ENCODE peak calls at places on chromosomes 16 and 17, in six cellular contexts. S is lower lobe of right lung, F is nephron progenitor cell, W is tibial nerve, M is IMR-90, X is sigmoid colon. T is an unnamed sample.

GRCh38 chr16:58937661-58938060 is 203.5 kb upstream of the GOT2 start:
- DNase-seq in S (no peak), F (no peak), W (no peak), M (no peak), X (no peak), T (no peak)

GRCh38 chr16:11449716-11450115 is 104.5 kb downstream of the RMI2 start:
- DNase-seq in S (no peak), F (no peak), W (no peak), M (no peak), X (no peak), T (no peak)

GRCh38 chr16:78271981-78272380 is 172.5 kb downstream of the WWOX start:
- DNase-seq in S (no peak), F (no peak), W (no peak), M (no peak), X (no peak), T (no peak)

GRCh38 chr17:81868674-81869220 is 2.4 kb downstream of the ARHGDIA start:
- DNase-seq in S (no peak), F (no peak), W (no peak), M (peak; percentile 88), X (peak; percentile 84), T (peak; percentile 76)

GRCh38 chr17:76868669-76869208 is 535 bp downstream of the MGAT5B start:
- DNase-seq in S (no peak), F (no peak), W (no peak), M (no peak), X (no peak), T (no peak)

GRCh38 chr16:30971298-30971697 is 13.7 kb upstream of the HSD3B7 start:
- DNase-seq in S (no peak), F (no peak), W (no peak), M (no peak), X (no peak), T (no peak)

GRCh38 chr17:55237826-55238196 is 26.9 kb upstream of the HLF start:
- DNase-seq in S (no peak), F (no peak), W (no peak), M (no peak), X (no peak), T (no peak)

GRCh38 chr16:21950782-21951521 is 2.2 kb upstream of the UQCRC2 start:
- DNase-seq in S (no peak), F (no peak), W (peak; percentile 8), M (peak; percentile 37), X (no peak), T (no peak)

GRCh38 chr17:58575511-58575910 is 61.1 kb upstream of the MTMR4 start:
- DNase-seq in S (no peak), F (no peak), W (no peak), M (peak; percentile 64), X (no peak), T (no peak)

GRCh38 chr16:28218109-28218508 is 6.3 kb upstream of the XPO6 start:
- DNase-seq in S (no peak), F (no peak), W (no peak), M (peak; percentile 52), X (no peak), T (no peak)
- TF ChIP-seq CTCF in S (peak; percentile 46), F (no peak), W (no peak), M (peak; percentile 57), X (no peak), T (peak; percentile 33)

GRCh38 chr17:14116263-14117024 is 47.1 kb downstream of the COX10 start:
- DNase-seq in S (no peak), F (no peak), W (no peak), M (no peak), X (no peak), T (no peak)
- TF ChIP-seq CTCF in S (no peak), F (no peak), W (no peak), M (no peak), X (no peak), T (no peak)

GRCh38 chr16:71320021-71320420 is 30.8 kb upstream of the CMTR2 start:
- DNase-seq in S (no peak), F (no peak), W (no peak), M (no peak), X (no peak), T (no peak)
- TF ChIP-seq CTCF in S (no peak), F (no peak), W (no peak), M (no peak), X (no peak), T (no peak)

GRCh38 chr16:90041896-90042473 is 22.7 kb upstream of the DBNDD1 start:
- DNase-seq in S (no peak), F (no peak), W (no peak), M (no peak), X (no peak), T (no peak)

GRCh38 chr16:90043526-90043925 is 24.3 kb upstream of the DBNDD1 start:
- DNase-seq in S (no peak), F (no peak), W (no peak), M (no peak), X (no peak), T (no peak)

GRCh38 chr16:90044111-90044551 is 24.9 kb upstream of the DBNDD1 start:
- DNase-seq in S (no peak), F (no peak), W (no peak), M (no peak), X (no peak), T (no peak)

GRCh38 chr16:90040152-90041023 is 21.1 kb upstream of the DBNDD1 start:
- DNase-seq in S (no peak), F (no peak), W (no peak), M (no peak), X (no peak), T (no peak)

GRCh38 chr16:90042946-90043514 is 23.8 kb upstream of the DBNDD1 start:
- DNase-seq in S (no peak), F (no peak), W (no peak), M (no peak), X (no peak), T (no peak)
- TF ChIP-seq CTCF in S (no peak), F (no peak), W (no peak), M (no peak), X (no peak), T (no peak)